ENCODE peak calls at places on chromosomes 1 and 21, in nine cellular contexts. O, J, I, K, L, H, Q, F and S are unnamed samples.

GRCh38 chr1:71667224-71667623 is 586.4 kb upstream of the ZRANB2 start:
- DNase-seq in O (no peak), J (no peak), I (no peak), K (no peak), L (peak), H (peak), Q (no peak), F (no peak), S (no peak)

GRCh38 chr1:243268284-243268653 is 12.4 kb downstream of the SDCCAG8 start:
- DNase-seq in O (no peak), J (no peak), I (no peak), K (no peak), L (no peak), H (no peak), Q (no peak), F (no peak), S (no peak)

GRCh38 chr1:16430598-16430997 is 6.6 kb downstream of the SPATA21 start:
- DNase-seq in O (no peak), J (no peak), I (peak), K (no peak), L (no peak), H (no peak), Q (no peak), F (no peak), S (no peak)

GRCh38 chr1:85313888-85314696 is 37.7 kb upstream of the BCL10 start:
- DNase-seq in O (peak), J (no peak), I (no peak), K (peak), L (no peak), H (no peak), Q (no peak), F (no peak), S (no peak)

GRCh38 chr1:19988269-19989006 is 9.0 kb upstream of the PLA2G2A start:
- DNase-seq in O (no peak), J (no peak), I (no peak), K (no peak), L (no peak), H (no peak), Q (no peak), F (no peak), S (no peak)

GRCh38 chr1:23563755-23564374 is 4.6 kb upstream of the ID3 start:
- DNase-seq in O (no peak), J (no peak), I (no peak), K (no peak), L (no peak), H (no peak), Q (no peak), F (no peak), S (no peak)

GRCh38 chr21:41768371-41769042 is 1.7 kb upstream of the RIPK4 start:
- DNase-seq in O (no peak), J (peak), I (no peak), K (no peak), L (peak), H (peak), Q (no peak), F (no peak), S (no peak)

GRCh38 chr1:27101696-27102095 is 53.2 kb downstream of the SLC9A1 start:
- DNase-seq in O (no peak), J (no peak), I (no peak), K (no peak), L (no peak), H (no peak), Q (no peak), F (no peak), S (no peak)

GRCh38 chr1:36624466-36624865 is 141.8 kb upstream of the CSF3R start:
- DNase-seq in O (no peak), J (no peak), I (no peak), K (no peak), L (no peak), H (no peak), Q (no peak), F (no peak), S (no peak)

GRCh38 chr1:148362930-148363810 is 119.9 kb downstream of the PPIAL4G start:
- DNase-seq in O (no peak), J (no peak), I (no peak), K (no peak), L (no peak), H (no peak), Q (no peak), F (no peak), S (no peak)

GRCh38 chr1:151721788-151722510 is 627 bp downstream of the RIIAD1 start:
- DNase-seq in O (no peak), J (no peak), I (no peak), K (no peak), L (no peak), H (no peak), Q (no peak), F (no peak), S (no peak)

GRCh38 chr21:46455575-46456385 is 2.9 kb upstream of the DIP2A start:
- DNase-seq in O (peak), J (no peak), I (no peak), K (no peak), L (no peak), H (no peak), Q (no peak), F (no peak), S (no peak)

GRCh38 chr1:159318784-159319551 is 16.8 kb downstream of the FCER1A start:
- DNase-seq in O (no peak), J (no peak), I (no peak), K (no peak), L (no peak), H (no peak), Q (no peak), F (no peak), S (no peak)

GRCh38 chr1:235597867-235598553 is 51.6 kb downstream of the GNG4 start:
- DNase-seq in O (no peak), J (no peak), I (peak), K (no peak), L (no peak), H (no peak), Q (no peak), F (no peak), S (no peak)

GRCh38 chr1:26281091-26281958 is 1.4 kb downstream of the SH3BGRL3 start:
- DNase-seq in O (no peak), J (no peak), I (no peak), K (no peak), L (no peak), H (no peak), Q (no peak), F (no peak), S (no peak)

GRCh38 chr1:26787381-26787705 is 407 bp upstream of the PIGV start:
- DNase-seq in O (peak), J (no peak), I (no peak), K (no peak), L (no peak), H (peak), Q (peak), F (no peak), S (no peak)

GRCh38 chr1:111833334-111833733 is 77.6 kb downstream of the DDX20 start:
- DNase-seq in O (no peak), J (no peak), I (no peak), K (no peak), L (no peak), H (no peak), Q (no peak), F (no peak), S (no peak)

GRCh38 chr1:234583755-234584430 is 26.1 kb downstream of the IRF2BP2 start:
- DNase-seq in O (peak), J (no peak), I (no peak), K (peak), L (no peak), H (no peak), Q (no peak), F (no peak), S (no peak)

GRCh38 chr21:17348849-17349248 is 164.0 kb upstream of the CXADR start:
- DNase-seq in O (no peak), J (no peak), I (no peak), K (no peak), L (no peak), H (no peak), Q (no peak), F (no peak), S (no peak)